ENCODE peak calls at places on chromosomes 1 and 21, in ten cellular contexts. G, J, Q, F, P, I, X, N, S and V are unnamed samples.

GRCh38 chr1:226717256-226717909 is 21.7 kb downstream of the ITPKB start:
- DNase-seq in G (no peak), J (peak), Q (no peak), F (peak), P (no peak), I (no peak), X (no peak), N (no peak), S (peak), V (no peak)

GRCh38 chr21:41611441-41611840 is 103.5 kb upstream of the TMPRSS2 start:
- DNase-seq in G (no peak), J (no peak), Q (no peak), F (no peak), P (no peak), I (no peak), X (no peak), N (no peak), S (no peak), V (no peak)

GRCh38 chr1:27071049-27071416 is 58.4 kb upstream of the TENT5B start:
- DNase-seq in G (no peak), J (no peak), Q (peak), F (no peak), P (no peak), I (no peak), X (peak), N (no peak), S (no peak), V (no peak)

GRCh38 chr1:215645182-215645581 is 78.1 kb downstream of the KCTD3 start:
- DNase-seq in G (no peak), J (no peak), Q (no peak), F (no peak), P (no peak), I (no peak), X (no peak), N (no peak), S (no peak), V (no peak)

GRCh38 chr1:17682403-17682802 is 72.7 kb upstream of the ACTL8 start:
- DNase-seq in G (no peak), J (no peak), Q (peak), F (no peak), P (no peak), I (no peak), X (no peak), N (no peak), S (no peak), V (no peak)

GRCh38 chr1:203129501-203130231 is 2.1 kb downstream of the ADORA1 start:
- DNase-seq in G (peak), J (peak), Q (no peak), F (no peak), P (peak), I (no peak), X (peak), N (no peak), S (no peak), V (no peak)

GRCh38 chr1:68201546-68202238 is 30.6 kb downstream of the WLS start:
- DNase-seq in G (no peak), J (no peak), Q (no peak), F (no peak), P (no peak), I (no peak), X (no peak), N (no peak), S (no peak), V (no peak)

GRCh38 chr21:39422468-39423241 is 22.9 kb downstream of the LCA5L start:
- DNase-seq in G (no peak), J (no peak), Q (no peak), F (no peak), P (no peak), I (no peak), X (no peak), N (no peak), S (no peak), V (no peak)

GRCh38 chr1:227803933-227804332 is 11.5 kb upstream of the PRSS38 start:
- DNase-seq in G (no peak), J (no peak), Q (no peak), F (no peak), P (no peak), I (no peak), X (no peak), N (no peak), S (no peak), V (no peak)

GRCh38 chr1:150981805-150982712 is at the start of gene ANXA9:
- DNase-seq in G (peak), J (peak), Q (peak), F (no peak), P (no peak), I (no peak), X (no peak), N (peak), S (no peak), V (no peak)

GRCh38 chr21:33847586-33848251 is 67.9 kb downstream of the ATP5PO start:
- DNase-seq in G (no peak), J (no peak), Q (no peak), F (no peak), P (no peak), I (no peak), X (no peak), N (no peak), S (no peak), V (no peak)

GRCh38 chr1:84402060-84402459 is 3.8 kb downstream of the DNASE2B start:
- DNase-seq in G (no peak), J (no peak), Q (peak), F (peak), P (no peak), I (no peak), X (no peak), N (no peak), S (peak), V (peak)

GRCh38 chr1:227939791-227940771 is 7.7 kb downstream of the WNT9A start:
- DNase-seq in G (peak), J (peak), Q (no peak), F (no peak), P (peak), I (no peak), X (peak), N (peak), S (no peak), V (no peak)

GRCh38 chr1:53603431-53603830 is 135.5 kb downstream of the GLIS1 start:
- DNase-seq in G (no peak), J (no peak), Q (no peak), F (no peak), P (no peak), I (no peak), X (no peak), N (no peak), S (no peak), V (no peak)

GRCh38 chr1:111101854-111102642 is 37.8 kb downstream of the DRAM2 start:
- DNase-seq in G (peak), J (no peak), Q (peak), F (no peak), P (no peak), I (no peak), X (no peak), N (peak), S (no peak), V (no peak)

GRCh38 chr1:197750366-197750765 is 24.9 kb downstream of the DENND1B start:
- DNase-seq in G (no peak), J (no peak), Q (no peak), F (no peak), P (no peak), I (no peak), X (no peak), N (no peak), S (no peak), V (no peak)

GRCh38 chr21:16908087-16908486 is 604.8 kb upstream of the CXADR start:
- DNase-seq in G (no peak), J (no peak), Q (peak), F (no peak), P (no peak), I (no peak), X (no peak), N (no peak), S (peak), V (peak)

GRCh38 chr1:55129194-55129728 is 85.9 kb downstream of the USP24 start:
- DNase-seq in G (no peak), J (peak), Q (no peak), F (no peak), P (peak), I (no peak), X (no peak), N (no peak), S (peak), V (no peak)

GRCh38 chr1:117098287-117098890 is 23.2 kb downstream of the TRIM45 start:
- DNase-seq in G (no peak), J (no peak), Q (no peak), F (no peak), P (no peak), I (no peak), X (no peak), N (no peak), S (no peak), V (no peak)

GRCh38 chr1:16019580-16020277 is 1.9 kb upstream of the HSPB7 start:
- DNase-seq in G (no peak), J (no peak), Q (no peak), F (no peak), P (peak), I (no peak), X (peak), N (no peak), S (peak), V (no peak)

GRCh38 chr1:8560611-8561544 is 243.0 kb downstream of the SLC45A1 start:
- DNase-seq in G (no peak), J (no peak), Q (peak), F (no peak), P (no peak), I (peak), X (peak), N (no peak), S (peak), V (no peak)

GRCh38 chr1:1122078-1122811 is 6.4 kb upstream of the C1orf159 start:
- DNase-seq in G (peak), J (peak), Q (peak), F (peak), P (peak), I (no peak), X (peak), N (peak), S (peak), V (no peak)

GRCh38 chr1:72567511-72567910 is 285.2 kb upstream of the NEGR1 start:
- DNase-seq in G (no peak), J (no peak), Q (no peak), F (no peak), P (no peak), I (no peak), X (no peak), N (no peak), S (peak), V (no peak)

GRCh38 chr1:40450491-40451237 is 388 bp downstream of the ZFP69B start:
- DNase-seq in G (peak), J (no peak), Q (peak), F (peak), P (peak), I (no peak), X (peak), N (no peak), S (peak), V (no peak)

GRCh38 chr1:99661780-99662179 is 15.9 kb downstream of the PALMD start:
- DNase-seq in G (no peak), J (no peak), Q (no peak), F (no peak), P (no peak), I (no peak), X (no peak), N (no peak), S (no peak), V (no peak)

GRCh38 chr1:158329300-158329699 is 2.0 kb downstream of the CD1B start:
- DNase-seq in G (no peak), J (no peak), Q (no peak), F (no peak), P (no peak), I (no peak), X (no peak), N (no peak), S (no peak), V (no peak)
- H3K27ac ChIP-seq in G (no peak), J (no peak), Q (no peak), F (no peak), P (no peak), I (no peak), X (no peak), N (no peak), S (no peak), V (no peak)

GRCh38 chr1:172332230-172332629 is 88.3 kb upstream of the C1orf105 start:
- DNase-seq in G (no peak), J (no peak), Q (no peak), F (no peak), P (no peak), I (no peak), X (no peak), N (no peak), S (no peak), V (no peak)
- H3K27ac ChIP-seq in G (no peak), J (no peak), Q (no peak), F (peak), P (no peak), I (no peak), X (no peak), N (no peak), S (no peak), V (no peak)

GRCh38 chr1:201646623-201647022 is 107.7 kb downstream of the NAV1 start:
- DNase-seq in G (no peak), J (no peak), Q (no peak), F (no peak), P (no peak), I (no peak), X (no peak), N (no peak), S (no peak), V (no peak)
- H3K27ac ChIP-seq in G (no peak), J (no peak), Q (no peak), F (no peak), P (no peak), I (no peak), X (no peak), N (no peak), S (peak), V (no peak)

GRCh38 chr1:59046134-59046533 is 250.8 kb upstream of the FGGY start:
- DNase-seq in G (no peak), J (no peak), Q (no peak), F (no peak), P (no peak), I (no peak), X (no peak), N (no peak), S (peak), V (no peak)

GRCh38 chr1:59045137-59045536 is 251.8 kb upstream of the FGGY start:
- DNase-seq in G (no peak), J (no peak), Q (no peak), F (no peak), P (no peak), I (no peak), X (no peak), N (no peak), S (no peak), V (no peak)

GRCh38 chr1:59044535-59045121 is 252.3 kb upstream of the FGGY start:
- DNase-seq in G (no peak), J (no peak), Q (no peak), F (no peak), P (no peak), I (no peak), X (no peak), N (no peak), S (no peak), V (no peak)

GRCh38 chr1:59046730-59047157 is 250.2 kb upstream of the FGGY start:
- DNase-seq in G (peak), J (no peak), Q (no peak), F (no peak), P (no peak), I (no peak), X (no peak), N (no peak), S (no peak), V (no peak)

DNA sequence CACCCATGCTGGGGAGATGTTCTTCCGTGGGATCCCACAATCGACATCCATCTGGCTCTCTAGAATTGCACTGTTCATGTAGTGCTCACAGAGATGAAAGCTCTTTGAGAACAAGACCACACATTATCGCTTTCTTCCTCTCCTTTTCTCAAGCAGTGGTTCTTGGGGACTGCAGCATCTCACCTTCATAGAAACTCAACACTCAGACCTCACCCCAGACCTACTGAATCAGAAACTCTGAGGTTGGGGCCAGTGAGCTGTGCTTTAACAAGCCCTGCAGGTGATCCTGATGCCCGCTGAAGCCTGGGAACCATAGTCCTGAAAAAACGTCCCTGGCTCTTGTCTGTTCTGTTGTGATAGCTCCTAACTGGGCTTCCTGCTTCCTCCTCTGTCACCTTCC is 251.3 kb upstream of the FGGY start:
- DNase-seq in G (no peak), J (no peak), Q (no peak), F (no peak), P (no peak), I (no peak), X (no peak), N (no peak), S (no peak), V (no peak)
- H3K27ac ChIP-seq in G (no peak), J (no peak), Q (no peak), F (no peak), P (no peak), I (no peak), X (peak), N (peak), S (no peak), V (no peak)